ENCODE peak calls at places on chromosome 22, in four cellular contexts. Q is tibial nerve, U is neural crest cell, T is fibroblast of the aortic adventitia. K is an unnamed sample.
A peak's percentile ranks its signal among the peaks of the same experiment; 100 is the strongest.

GRCh38 chr22:32880906-32881596 is 79.5 kb downstream of the TIMP3 start:
- DNase-seq in U (peak; percentile 6), T (peak; percentile 87), Q (no peak), K (no peak)

GRCh38 chr22:26585104-26585790 is 4.7 kb downstream of the TPST2 start:
- DNase-seq in Q (no peak), U (no peak), T (peak; percentile 70), K (no peak)

GRCh38 chr22:50209893-50210292 is 9.1 kb downstream of the SELENOO start:
- DNase-seq in T (peak; percentile 72), U (peak; percentile 71), Q (peak; percentile 66), K (peak; percentile 72)

GRCh38 chr22:49632199-49633009 is 195.3 kb downstream of the BRD1 start:
- DNase-seq in Q (peak; percentile 26), T (peak; percentile 2), U (peak; percentile 82), K (no peak)

GRCh38 chr22:40310081-40310770 is 36.1 kb upstream of the ADSL start:
- DNase-seq in T (peak; percentile 93), Q (peak; percentile 44), U (no peak), K (no peak)

GRCh38 chr22:39311592-39312400 is 7.6 kb downstream of the RPL3 start:
- DNase-seq in U (no peak), Q (no peak), T (no peak), K (no peak)

GRCh38 chr22:32097018-32097417 is 54.0 kb downstream of the SLC5A1 start:
- DNase-seq in T (no peak), Q (no peak), U (no peak), K (no peak)

GRCh38 chr22:31089101-31090100 is 8.3 kb downstream of the SMTN start:
- DNase-seq in U (peak; percentile 58), T (peak; percentile 53), Q (no peak), K (no peak)

GRCh38 chr22:32376681-32377080 is 19.0 kb downstream of the RFPL3 start:
- DNase-seq in T (no peak), Q (no peak), U (no peak), K (no peak)

GRCh38 chr22:42608481-42609361 is 6.0 kb downstream of the POLDIP3 start:
- DNase-seq in Q (no peak), T (peak; percentile 53), U (no peak), K (no peak)

GRCh38 chr22:40116496-40117200 is 61.1 kb upstream of the TNRC6B start:
- DNase-seq in T (no peak), Q (no peak), U (no peak), K (no peak)

GRCh38 chr22:45867118-45867905 is 109.7 kb downstream of the WNT7B start:
- DNase-seq in Q (no peak), T (no peak), U (peak; percentile 44), K (no peak)

GRCh38 chr22:50731811-50732624 is 6.0 kb upstream of the ACR start:
- DNase-seq in Q (no peak), U (no peak), T (peak; percentile 34), K (peak; percentile 10)

GRCh38 chr22:40244586-40244985 is 66.9 kb downstream of the TNRC6B start:
- DNase-seq in T (no peak), U (no peak), Q (no peak), K (no peak)

GRCh38 chr22:44594951-44595350 is 96.9 kb upstream of the RTL6 start:
- DNase-seq in Q (no peak), U (no peak), T (no peak), K (no peak)

GRCh38 chr22:45460288-45461109 is 42.2 kb upstream of the FBLN1 start:
- DNase-seq in T (peak; percentile 96), Q (peak; percentile 67), U (no peak), K (no peak)

GRCh38 chr22:45499746-45500145 is 2.9 kb upstream of the FBLN1 start:
- DNase-seq in T (peak; percentile 51), Q (no peak), U (no peak), K (no peak)

GRCh38 chr22:32583921-32584335 is 109.3 kb downstream of the FBXO7 start:
- DNase-seq in T (peak; percentile 38), U (no peak), Q (peak; percentile 43), K (no peak)

GRCh38 chr22:32206774-32207758 is 2.2 kb upstream of the RFPL2 start:
- DNase-seq in T (peak; percentile 4), Q (no peak), U (no peak), K (no peak)

GRCh38 chr22:31286360-31287255 is 5.7 kb downstream of the PIK3IP1 start:
- DNase-seq in Q (peak; percentile 55), U (no peak), T (no peak), K (peak; percentile 30)

GRCh38 chr22:45064313-45065268 is 54.8 kb upstream of the PHF21B start:
- DNase-seq in T (peak; percentile 58), U (no peak), Q (no peak), K (no peak)

GRCh38 chr22:19766506-19767426 is 6.2 kb downstream of the TBX1 start:
- DNase-seq in Q (peak; percentile 22), U (no peak), T (no peak), K (peak; percentile 56)
- TF ChIP-seq CTCF in Q (peak; percentile 7), U (peak; percentile 60), T (no peak), K (peak; percentile 27)

GRCh38 chr22:38144025-38144405 is 33.5 kb upstream of the BAIAP2L2 start:
- DNase-seq in T (no peak), U (no peak), Q (no peak), K (peak; percentile 31)
- TF ChIP-seq CTCF in T (no peak), U (no peak), Q (no peak), K (no peak)

GRCh38 chr22:46896166-46896565 is 133.7 kb downstream of the TBC1D22A start:
- DNase-seq in T (no peak), Q (no peak), U (no peak), K (no peak)
- TF ChIP-seq CTCF in T (no peak), Q (no peak), U (no peak), K (no peak)

DNA sequence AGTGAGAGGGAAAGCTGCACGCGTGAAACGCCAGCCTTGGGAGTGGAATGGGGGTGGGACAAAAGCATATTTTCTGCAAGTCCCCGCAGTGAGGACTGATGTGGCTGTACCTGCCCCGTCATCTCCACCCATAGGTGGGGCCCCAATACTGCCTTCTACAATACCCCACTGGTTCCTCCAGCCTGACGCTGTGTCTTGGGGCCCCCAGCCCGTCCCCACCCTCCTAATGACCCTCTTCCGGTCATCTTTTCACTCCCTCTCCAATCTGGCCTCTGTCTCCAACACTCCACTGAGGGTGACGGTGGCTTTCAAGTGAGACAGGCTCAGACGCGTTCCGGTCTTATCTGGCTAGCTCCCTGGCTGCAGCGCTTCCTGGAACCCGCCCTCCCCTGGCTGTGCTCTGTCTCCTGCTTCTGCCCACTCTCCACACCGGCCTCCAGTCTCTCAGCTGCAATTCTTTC is 104.2 kb downstream of the MICAL3 start:
- DNase-seq in U (no peak), Q (no peak), T (peak; percentile 32), K (no peak)
- TF ChIP-seq CTCF in U (no peak), Q (peak; percentile 11), T (no peak), K (no peak)

GRCh38 chr22:35921777-35922176 is 106.8 kb downstream of the RBFOX2 start:
- DNase-seq in U (peak; percentile 28), T (peak; percentile 90), Q (peak; percentile 81), K (no peak)
- TF ChIP-seq CTCF in U (peak; percentile 66), T (peak; percentile 57), Q (peak; percentile 72), K (peak; percentile 50)

DNA sequence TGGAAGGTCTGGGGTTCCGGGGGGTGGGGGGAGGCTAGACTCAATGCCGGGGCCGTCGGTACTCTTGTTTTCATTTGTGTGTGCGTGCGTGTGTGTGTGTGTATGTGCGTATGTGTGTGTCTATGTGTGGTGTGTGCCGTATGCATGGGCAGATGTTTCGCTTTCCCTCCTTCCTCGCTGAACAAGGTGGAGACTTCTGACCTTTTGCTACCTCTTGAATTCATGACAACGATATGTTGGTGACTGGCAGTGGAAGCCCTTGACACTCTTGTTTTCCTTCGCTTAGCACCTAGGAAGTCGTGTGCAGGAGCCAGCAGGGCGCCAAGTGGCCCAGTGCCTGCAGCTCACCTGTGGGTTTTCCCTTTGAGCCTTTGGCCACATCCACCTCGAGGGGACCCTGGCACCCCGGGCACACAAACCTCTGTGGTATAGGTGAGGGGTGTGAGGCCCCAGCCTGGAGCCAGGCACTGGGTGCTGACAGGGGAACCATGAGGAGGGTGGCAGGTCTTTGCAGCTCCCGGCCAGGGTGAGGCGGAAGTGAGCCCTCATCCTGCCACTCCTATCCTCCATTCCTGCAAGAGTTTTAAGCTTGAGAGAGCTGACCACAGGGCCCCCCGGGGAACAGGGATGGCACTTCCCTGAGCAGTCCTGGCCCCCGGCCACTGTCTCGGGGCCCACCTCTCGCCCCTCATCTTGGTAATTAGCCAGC is 19.3 kb upstream of the TMEM191C start:
- DNase-seq in U (no peak), Q (no peak), T (no peak), K (no peak)
- TF ChIP-seq CTCF in U (peak; percentile 33), Q (no peak), T (no peak), K (no peak)

GRCh38 chr22:41367039-41367679 is 14.6 kb upstream of the TEF start:
- DNase-seq in U (peak; percentile 16), T (peak; percentile 96), Q (peak; percentile 89), K (no peak)
- TF ChIP-seq CTCF in U (no peak), T (peak; percentile 51), Q (peak; percentile 66), K (no peak)

GRCh38 chr22:29707471-29707870 is 12.3 kb upstream of the CABP7 start:
- DNase-seq in U (no peak), Q (no peak), T (no peak), K (no peak)
- TF ChIP-seq CTCF in U (no peak), Q (no peak), T (no peak), K (no peak)

GRCh38 chr22:25482091-25482760 is 82.2 kb upstream of the GRK3 start:
- DNase-seq in U (no peak), Q (no peak), T (no peak), K (no peak)
- TF ChIP-seq CTCF in U (no peak), Q (no peak), T (no peak), K (no peak)